ENCODE peak calls at places on chromosomes 5 and 9, in four cellular contexts. O is HCT116, J is K562, W is SK-N-SH. Q is an unnamed sample.

GRCh38 chr9:26974927-26975326 is 18.7 kb downstream of the IFT74 start:
- DNase-seq in W (no peak), O (no peak), J (no peak), Q (no peak)

GRCh38 chr5:158051036-158051435 is 192.1 kb upstream of the CLINT1 start:
- DNase-seq in W (no peak), O (no peak), J (no peak), Q (no peak)

GRCh38 chr5:96663608-96664007 is 1.4 kb downstream of the CAST start:
- DNase-seq in J (no peak), O (no peak), W (no peak), Q (no peak)

GRCh38 chr9:79776581-79776980 is 204.8 kb downstream of the TLE4 start:
- DNase-seq in W (no peak), J (no peak), O (no peak), Q (no peak)

GRCh38 chr5:32017638-32018429 is 156.3 kb downstream of the GOLPH3 start:
- DNase-seq in J (no peak), O (no peak), W (no peak), Q (no peak)

GRCh38 chr9:34337404-34337803 is 8.0 kb downstream of the NUDT2 start:
- DNase-seq in J (no peak), W (no peak), O (no peak), Q (no peak)

GRCh38 chr5:99029172-99029571 is 100.4 kb upstream of the CHD1 start:
- DNase-seq in W (no peak), J (no peak), O (no peak), Q (no peak)

GRCh38 chr5:146897061-146897460 is 18.5 kb upstream of the PPP2R2B start:
- DNase-seq in W (no peak), O (no peak), J (no peak), Q (no peak)

GRCh38 chr5:157290156-157290980 is 24.4 kb downstream of the CYFIP2 start:
- DNase-seq in O (no peak), J (no peak), W (no peak), Q (peak)

GRCh38 chr5:1386274-1386717 is 41.4 kb upstream of the CLPTM1L start:
- DNase-seq in W (peak), O (no peak), J (no peak), Q (no peak)

GRCh38 chr5:116068028-116068632 is 16.7 kb upstream of the COMMD10 start:
- DNase-seq in J (peak), W (peak), O (peak), Q (peak)

GRCh38 chr5:68973696-68974095 is 120.1 kb upstream of the SLC30A5 start:
- DNase-seq in J (no peak), W (no peak), O (no peak), Q (no peak)

GRCh38 chr5:104556957-104557356 is 994.4 kb upstream of the NUDT12 start:
- DNase-seq in O (no peak), W (no peak), J (no peak), Q (no peak)

GRCh38 chr9:132994410-132995120 is 16.1 kb downstream of the GFI1B start:
- DNase-seq in W (peak), O (no peak), J (peak), Q (no peak)

GRCh38 chr9:93267091-93267541 is 83.2 kb downstream of the WNK2 start:
- DNase-seq in O (no peak), J (no peak), W (peak), Q (no peak)

GRCh38 chr5:79261907-79262306 is 26.0 kb downstream of the JMY start:
- DNase-seq in W (no peak), J (no peak), O (no peak), Q (no peak)

GRCh38 chr5:153562189-153562588 is 71.7 kb downstream of the GRIA1 start:
- DNase-seq in J (no peak), O (no peak), W (no peak), Q (no peak)

GRCh38 chr5:22928821-22929482 is 75.8 kb upstream of the CDH12 start:
- DNase-seq in O (no peak), J (no peak), W (no peak), Q (no peak)

GRCh38 chr9:19441730-19442129 is 32.9 kb downstream of the ACER2 start:
- DNase-seq in O (no peak), J (no peak), W (no peak), Q (no peak)

GRCh38 chr5:88785396-88786216 is 97.4 kb downstream of the MEF2C start:
- DNase-seq in J (peak), O (peak), W (no peak), Q (no peak)

GRCh38 chr9:121173501-121173900 is 28.2 kb downstream of the RAB14 start:
- DNase-seq in O (no peak), J (no peak), W (no peak), Q (no peak)

GRCh38 chr9:30970186-30970585 is 1414.3 kb upstream of the ACO1 start:
- DNase-seq in O (no peak), W (no peak), J (no peak), Q (no peak)

GRCh38 chr5:43432486-43433365 is 20.5 kb upstream of the CCL28 start:
- DNase-seq in J (no peak), W (no peak), O (peak), Q (peak)

GRCh38 chr9:2363138-2363745 is 258.3 kb upstream of the VLDLR start:
- DNase-seq in O (no peak), J (no peak), W (no peak), Q (no peak)

GRCh38 chr9:2362170-2362569 is 259.4 kb upstream of the VLDLR start:
- DNase-seq in O (no peak), W (no peak), J (no peak), Q (no peak)

GRCh38 chr9:2373648-2374047 is 247.9 kb upstream of the VLDLR start:
- DNase-seq in W (no peak), J (no peak), O (no peak), Q (no peak)

DNA sequence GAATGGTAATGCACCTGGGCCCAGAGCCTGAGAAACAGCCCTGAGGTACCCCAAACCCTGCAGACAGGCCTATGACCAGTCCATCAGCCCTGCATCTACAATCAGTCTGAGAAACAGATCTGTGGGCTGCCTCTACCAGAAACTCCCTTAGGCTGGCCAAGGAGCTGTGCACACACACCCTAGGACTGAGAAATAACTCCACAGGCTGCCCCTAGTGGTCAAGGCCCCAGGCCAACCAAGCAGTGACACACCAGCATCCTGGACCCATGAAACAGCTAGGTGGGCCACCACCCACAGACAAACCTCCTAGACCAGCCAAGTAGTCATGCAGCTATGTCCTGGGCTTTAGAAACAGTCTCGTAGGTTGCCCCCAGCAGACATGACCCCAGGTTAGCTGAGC is 253.6 kb upstream of the VLDLR start:
- DNase-seq in O (no peak), W (no peak), J (peak), Q (no peak)
- TF ChIP-seq YY1 in O (no peak), W (no peak), J (no peak), Q (no peak)

GRCh38 chr9:136978073-136978864 is 965 bp downstream of the PTGDS start:
- DNase-seq in W (peak), J (peak), O (no peak), Q (no peak)
- TF ChIP-seq ELF1 in W (no peak), J (no peak), O (no peak), Q (no peak)

DNA sequence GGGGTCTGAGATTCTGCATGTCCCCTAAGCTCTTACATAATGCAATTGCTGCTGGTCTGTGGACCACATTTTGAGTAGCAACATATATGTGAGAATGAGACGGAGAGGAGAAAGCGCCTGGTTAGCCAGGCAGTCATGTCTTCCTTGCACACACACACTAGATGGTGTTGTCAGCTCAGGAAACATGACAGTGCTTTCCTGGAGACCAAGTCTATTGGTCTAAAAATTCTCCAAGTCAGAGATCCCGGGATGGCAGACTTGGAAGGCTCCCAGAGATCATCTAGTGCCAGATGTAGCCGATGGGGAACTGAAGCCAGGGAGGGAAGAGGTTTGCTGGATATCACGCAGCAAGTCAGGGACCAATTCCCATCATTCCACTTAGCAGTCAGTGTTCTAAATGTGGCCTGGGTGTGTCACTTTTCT is 53.4 kb downstream of the GALNT12 start:
- DNase-seq in W (peak), O (no peak), J (peak), Q (no peak)
- TF ChIP-seq YY1 in W (no peak), O (no peak), J (no peak), Q (no peak)

DNA sequence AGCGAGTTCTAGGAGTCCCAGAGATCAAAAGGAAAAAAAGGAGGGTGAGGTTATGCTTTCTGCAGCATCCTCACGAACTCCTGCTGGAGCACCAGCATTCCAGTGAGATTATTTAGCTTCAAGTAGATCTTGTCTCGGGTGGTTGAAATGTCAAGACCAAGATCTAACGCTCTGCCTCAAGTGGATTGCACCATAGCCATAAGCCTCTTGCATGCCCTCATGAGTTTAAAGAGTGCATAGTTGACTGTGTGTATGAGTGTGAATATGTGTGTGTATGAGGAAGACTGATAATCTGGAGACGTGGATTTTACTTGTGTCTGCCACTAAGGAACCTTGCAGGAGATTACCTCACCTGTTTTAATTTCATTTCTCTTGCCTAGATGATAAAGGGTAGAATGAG is 335.3 kb upstream of the ADAMTSL1 start:
- DNase-seq in W (no peak), O (no peak), J (no peak), Q (no peak)
- TF ChIP-seq ELF1 in W (no peak), O (no peak), J (no peak), Q (no peak)